ENCODE peak calls at places on chromosomes 12 and 14, in ten cellular contexts. One of them, this sample, is unnamed.

GRCh38 chr14:56650075-56650474 is 70.5 kb downstream of the TMEM260 start:
- DNase-seq in IMR-90: no peak
- DNase-seq in suprapubic skin: no peak
- DNase-seq in astrocyte of the spinal cord: no peak
- DNase-seq in lung: no peak
- DNase-seq in neural progenitor cell: no peak
- DNase-seq in right lobe of liver: peak
- DNase-seq in psoas muscle: no peak
- DNase-seq in left ventricle myocardium inferior: no peak
- DNase-seq in endothelial cell: no peak
- DNase-seq in this sample: no peak

GRCh38 chr14:60125918-60126317 is 34.2 kb downstream of the PCNX4 start:
- DNase-seq in IMR-90: peak
- DNase-seq in suprapubic skin: no peak
- DNase-seq in astrocyte of the spinal cord: no peak
- DNase-seq in lung: no peak
- DNase-seq in neural progenitor cell: no peak
- DNase-seq in right lobe of liver: no peak
- DNase-seq in psoas muscle: no peak
- DNase-seq in left ventricle myocardium inferior: no peak
- DNase-seq in endothelial cell: no peak
- DNase-seq in this sample: no peak

GRCh38 chr12:122422769-122423257 is 344 bp upstream of the CLIP1 start:
- DNase-seq in IMR-90: peak
- DNase-seq in suprapubic skin: peak
- DNase-seq in astrocyte of the spinal cord: peak
- DNase-seq in lung: peak
- DNase-seq in neural progenitor cell: peak
- DNase-seq in right lobe of liver: no peak
- DNase-seq in psoas muscle: peak
- DNase-seq in left ventricle myocardium inferior: peak
- DNase-seq in endothelial cell: peak
- DNase-seq in this sample: no peak

GRCh38 chr12:132109741-132110140 is 34.4 kb downstream of the DDX51 start:
- DNase-seq in IMR-90: peak
- DNase-seq in suprapubic skin: no peak
- DNase-seq in astrocyte of the spinal cord: no peak
- DNase-seq in lung: no peak
- DNase-seq in neural progenitor cell: no peak
- DNase-seq in right lobe of liver: no peak
- DNase-seq in psoas muscle: no peak
- DNase-seq in left ventricle myocardium inferior: no peak
- DNase-seq in endothelial cell: no peak
- DNase-seq in this sample: no peak

GRCh38 chr14:69685217-69685616 is 73.8 kb downstream of the SUSD6 start:
- DNase-seq in IMR-90: peak
- DNase-seq in suprapubic skin: no peak
- DNase-seq in astrocyte of the spinal cord: no peak
- DNase-seq in lung: no peak
- DNase-seq in neural progenitor cell: no peak
- DNase-seq in right lobe of liver: no peak
- DNase-seq in psoas muscle: no peak
- DNase-seq in left ventricle myocardium inferior: no peak
- DNase-seq in endothelial cell: no peak
- DNase-seq in this sample: no peak

GRCh38 chr12:8057839-8058238 is 8.3 kb downstream of the C3AR1 start:
- DNase-seq in IMR-90: peak
- DNase-seq in suprapubic skin: no peak
- DNase-seq in astrocyte of the spinal cord: peak
- DNase-seq in lung: no peak
- DNase-seq in neural progenitor cell: no peak
- DNase-seq in right lobe of liver: no peak
- DNase-seq in psoas muscle: no peak
- DNase-seq in left ventricle myocardium inferior: no peak
- DNase-seq in endothelial cell: no peak
- DNase-seq in this sample: no peak

GRCh38 chr12:4809449-4810218 is 89.4 kb downstream of the GALNT8 start:
- DNase-seq in IMR-90: no peak
- DNase-seq in suprapubic skin: peak
- DNase-seq in astrocyte of the spinal cord: no peak
- DNase-seq in lung: no peak
- DNase-seq in neural progenitor cell: peak
- DNase-seq in right lobe of liver: no peak
- DNase-seq in psoas muscle: no peak
- DNase-seq in left ventricle myocardium inferior: no peak
- DNase-seq in endothelial cell: peak
- DNase-seq in this sample: no peak

GRCh38 chr12:554001-554285 is 94.2 kb downstream of the B4GALNT3 start:
- DNase-seq in IMR-90: no peak
- DNase-seq in suprapubic skin: no peak
- DNase-seq in astrocyte of the spinal cord: no peak
- DNase-seq in lung: no peak
- DNase-seq in neural progenitor cell: no peak
- DNase-seq in right lobe of liver: no peak
- DNase-seq in psoas muscle: no peak
- DNase-seq in left ventricle myocardium inferior: no peak
- DNase-seq in endothelial cell: no peak
- DNase-seq in this sample: no peak

GRCh38 chr12:111578276-111578970 is 20.7 kb downstream of the ATXN2 start:
- DNase-seq in IMR-90: peak
- DNase-seq in suprapubic skin: no peak
- DNase-seq in astrocyte of the spinal cord: peak
- DNase-seq in lung: no peak
- DNase-seq in neural progenitor cell: no peak
- DNase-seq in right lobe of liver: no peak
- DNase-seq in psoas muscle: no peak
- DNase-seq in left ventricle myocardium inferior: no peak
- DNase-seq in endothelial cell: no peak
- DNase-seq in this sample: no peak

GRCh38 chr12:57063991-57064725 is 14.2 kb upstream of the MYO1A start:
- DNase-seq in IMR-90: peak
- DNase-seq in suprapubic skin: no peak
- DNase-seq in astrocyte of the spinal cord: no peak
- DNase-seq in lung: no peak
- DNase-seq in neural progenitor cell: no peak
- DNase-seq in right lobe of liver: no peak
- DNase-seq in psoas muscle: no peak
- DNase-seq in left ventricle myocardium inferior: no peak
- DNase-seq in endothelial cell: no peak
- DNase-seq in this sample: no peak

GRCh38 chr12:43349863-43350262 is 202.1 kb downstream of the ADAMTS20 start:
- DNase-seq in IMR-90: peak
- DNase-seq in suprapubic skin: no peak
- DNase-seq in astrocyte of the spinal cord: peak
- DNase-seq in lung: no peak
- DNase-seq in neural progenitor cell: no peak
- DNase-seq in right lobe of liver: no peak
- DNase-seq in psoas muscle: no peak
- DNase-seq in left ventricle myocardium inferior: no peak
- DNase-seq in endothelial cell: no peak
- DNase-seq in this sample: no peak

GRCh38 chr14:76576047-76576741 is 185.1 kb upstream of the VASH1 start:
- DNase-seq in IMR-90: peak
- DNase-seq in suprapubic skin: no peak
- DNase-seq in astrocyte of the spinal cord: no peak
- DNase-seq in lung: no peak
- DNase-seq in neural progenitor cell: no peak
- DNase-seq in right lobe of liver: no peak
- DNase-seq in psoas muscle: no peak
- DNase-seq in left ventricle myocardium inferior: no peak
- DNase-seq in endothelial cell: no peak
- DNase-seq in this sample: no peak

GRCh38 chr12:111222520-111222919 is 146.4 kb downstream of the PHETA1 start:
- DNase-seq in IMR-90: no peak
- DNase-seq in suprapubic skin: no peak
- DNase-seq in astrocyte of the spinal cord: no peak
- DNase-seq in lung: no peak
- DNase-seq in neural progenitor cell: no peak
- DNase-seq in right lobe of liver: no peak
- DNase-seq in psoas muscle: no peak
- DNase-seq in left ventricle myocardium inferior: no peak
- DNase-seq in endothelial cell: no peak
- DNase-seq in this sample: no peak

GRCh38 chr14:55436530-55436929 is 3.9 kb downstream of the TBPL2 start:
- DNase-seq in IMR-90: no peak
- DNase-seq in suprapubic skin: no peak
- DNase-seq in astrocyte of the spinal cord: no peak
- DNase-seq in lung: no peak
- DNase-seq in neural progenitor cell: no peak
- DNase-seq in right lobe of liver: no peak
- DNase-seq in psoas muscle: no peak
- DNase-seq in left ventricle myocardium inferior: no peak
- DNase-seq in endothelial cell: no peak
- DNase-seq in this sample: no peak

GRCh38 chr12:52010152-52010622 is 3.4 kb downstream of the TAMALIN start:
- DNase-seq in IMR-90: peak
- DNase-seq in suprapubic skin: peak
- DNase-seq in astrocyte of the spinal cord: peak
- DNase-seq in lung: peak
- DNase-seq in neural progenitor cell: peak
- DNase-seq in right lobe of liver: peak
- DNase-seq in psoas muscle: peak
- DNase-seq in left ventricle myocardium inferior: peak
- DNase-seq in endothelial cell: peak
- DNase-seq in this sample: no peak

GRCh38 chr12:29771165-29771564 is 12.6 kb downstream of the TMTC1 start:
- DNase-seq in IMR-90: no peak
- DNase-seq in suprapubic skin: no peak
- DNase-seq in astrocyte of the spinal cord: no peak
- DNase-seq in lung: no peak
- DNase-seq in neural progenitor cell: no peak
- DNase-seq in right lobe of liver: no peak
- DNase-seq in psoas muscle: no peak
- DNase-seq in left ventricle myocardium inferior: no peak
- DNase-seq in endothelial cell: no peak
- DNase-seq in this sample: no peak

DNA sequence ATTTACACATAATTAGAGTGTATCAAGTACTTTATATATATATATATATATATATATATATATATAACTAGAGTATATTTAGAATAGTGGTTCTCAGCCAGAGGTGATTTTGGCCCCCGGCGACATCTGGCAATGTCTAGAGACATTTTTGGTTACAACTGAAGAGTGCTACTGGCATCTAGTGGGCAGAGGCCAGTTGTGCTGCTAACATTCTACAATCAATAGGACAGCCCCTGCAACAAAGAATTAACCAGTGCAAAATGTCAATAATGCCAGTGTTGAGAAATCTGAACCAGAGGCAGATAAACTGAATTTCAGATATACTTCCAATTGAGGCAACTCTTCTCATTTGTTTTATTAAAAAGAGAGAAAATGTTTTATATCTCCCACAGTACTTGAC is 8.9 kb downstream of the GTF2A1 start:
- DNase-seq in IMR-90: peak
- DNase-seq in suprapubic skin: no peak
- DNase-seq in astrocyte of the spinal cord: peak
- DNase-seq in lung: no peak
- DNase-seq in neural progenitor cell: peak
- DNase-seq in right lobe of liver: peak
- DNase-seq in psoas muscle: peak
- DNase-seq in left ventricle myocardium inferior: peak
- DNase-seq in endothelial cell: no peak
- DNase-seq in this sample: no peak
- TF ChIP-seq CTCF in IMR-90: peak
- TF ChIP-seq CTCF in suprapubic skin: no peak
- TF ChIP-seq CTCF in astrocyte of the spinal cord: peak
- TF ChIP-seq CTCF in lung: peak
- TF ChIP-seq CTCF in neural progenitor cell: peak
- TF ChIP-seq CTCF in right lobe of liver: peak
- TF ChIP-seq CTCF in psoas muscle: peak
- TF ChIP-seq CTCF in left ventricle myocardium inferior: peak
- TF ChIP-seq CTCF in endothelial cell: no peak
- TF ChIP-seq CTCF in this sample: peak

GRCh38 chr14:46920542-46920941 is 269.0 kb upstream of the RPL10L start:
- DNase-seq in IMR-90: no peak
- DNase-seq in suprapubic skin: no peak
- DNase-seq in astrocyte of the spinal cord: no peak
- DNase-seq in lung: no peak
- DNase-seq in neural progenitor cell: no peak
- DNase-seq in right lobe of liver: no peak
- DNase-seq in psoas muscle: no peak
- DNase-seq in left ventricle myocardium inferior: no peak
- DNase-seq in endothelial cell: no peak
- DNase-seq in this sample: no peak
- TF ChIP-seq CTCF in IMR-90: no peak
- TF ChIP-seq CTCF in suprapubic skin: no peak
- TF ChIP-seq CTCF in astrocyte of the spinal cord: no peak
- TF ChIP-seq CTCF in lung: no peak
- TF ChIP-seq CTCF in neural progenitor cell: peak
- TF ChIP-seq CTCF in right lobe of liver: peak
- TF ChIP-seq CTCF in psoas muscle: no peak
- TF ChIP-seq CTCF in left ventricle myocardium inferior: no peak
- TF ChIP-seq CTCF in endothelial cell: peak
- TF ChIP-seq CTCF in this sample: peak

DNA sequence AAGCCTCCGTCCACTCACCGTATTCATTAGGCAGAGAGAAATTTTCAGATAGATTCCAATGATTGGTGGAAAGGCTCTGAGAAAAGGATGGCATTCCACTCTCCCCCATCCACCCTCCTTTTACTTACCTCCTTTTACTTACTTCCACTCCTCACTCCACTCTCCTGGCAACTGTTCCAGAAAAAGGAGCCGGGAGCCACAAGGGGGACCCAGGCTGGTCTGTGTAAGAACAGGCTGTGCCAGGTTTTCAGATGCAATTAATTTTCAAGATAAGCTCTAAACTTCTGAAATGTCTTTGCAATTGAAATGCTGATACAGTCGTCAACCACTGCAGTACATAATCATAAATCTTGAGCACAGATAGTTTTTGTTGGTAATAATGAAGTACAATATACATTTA is 248.8 kb downstream of the ANO6 start:
- DNase-seq in IMR-90: no peak
- DNase-seq in suprapubic skin: no peak
- DNase-seq in astrocyte of the spinal cord: no peak
- DNase-seq in lung: no peak
- DNase-seq in neural progenitor cell: peak
- DNase-seq in right lobe of liver: no peak
- DNase-seq in psoas muscle: no peak
- DNase-seq in left ventricle myocardium inferior: no peak
- DNase-seq in endothelial cell: no peak
- DNase-seq in this sample: no peak
- TF ChIP-seq CTCF in IMR-90: no peak
- TF ChIP-seq CTCF in suprapubic skin: no peak
- TF ChIP-seq CTCF in astrocyte of the spinal cord: no peak
- TF ChIP-seq CTCF in lung: no peak
- TF ChIP-seq CTCF in neural progenitor cell: peak
- TF ChIP-seq CTCF in right lobe of liver: no peak
- TF ChIP-seq CTCF in psoas muscle: no peak
- TF ChIP-seq CTCF in left ventricle myocardium inferior: peak
- TF ChIP-seq CTCF in endothelial cell: no peak
- TF ChIP-seq CTCF in this sample: peak

DNA sequence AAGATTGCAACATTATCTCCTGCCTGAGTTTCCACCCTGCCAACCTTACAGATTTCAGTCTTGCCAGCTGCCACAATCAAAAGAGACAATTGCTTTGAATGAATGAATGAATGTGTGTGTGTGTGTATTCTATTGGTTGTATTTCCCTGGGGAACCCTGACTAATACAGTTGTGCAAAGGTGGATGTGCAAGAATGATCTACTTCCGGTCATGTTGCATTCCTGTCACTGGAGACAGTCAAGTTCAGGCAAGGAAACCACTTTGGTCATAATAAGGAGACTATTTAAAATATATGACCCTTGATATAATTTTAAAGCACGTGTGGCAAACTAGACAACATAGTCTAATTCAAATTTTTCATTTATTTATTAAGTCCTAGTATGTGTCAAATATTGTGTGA is 13.1 kb downstream of the RERG start:
- DNase-seq in IMR-90: no peak
- DNase-seq in suprapubic skin: no peak
- DNase-seq in astrocyte of the spinal cord: no peak
- DNase-seq in lung: no peak
- DNase-seq in neural progenitor cell: no peak
- DNase-seq in right lobe of liver: no peak
- DNase-seq in psoas muscle: no peak
- DNase-seq in left ventricle myocardium inferior: no peak
- DNase-seq in endothelial cell: no peak
- DNase-seq in this sample: no peak
- TF ChIP-seq CTCF in IMR-90: peak
- TF ChIP-seq CTCF in suprapubic skin: peak
- TF ChIP-seq CTCF in astrocyte of the spinal cord: peak
- TF ChIP-seq CTCF in lung: no peak
- TF ChIP-seq CTCF in neural progenitor cell: peak
- TF ChIP-seq CTCF in right lobe of liver: peak
- TF ChIP-seq CTCF in psoas muscle: peak
- TF ChIP-seq CTCF in left ventricle myocardium inferior: peak
- TF ChIP-seq CTCF in endothelial cell: peak
- TF ChIP-seq CTCF in this sample: peak

This sample was measured in chondrocyte.